ENCODE peak calls at places on chromosomes 12 and 14, in ten cellular contexts. U is AG09309, R is lower leg skin, G is mammary epithelial cell, Z is AG10803, K is nephron progenitor cell, J is MCF 10A, D is GM13976, Y is ascending aorta, B is dorsolateral prefrontal cortex. V is an unnamed sample.

GRCh38 chr12:76533331-76533730 is 26.2 kb downstream of the OSBPL8 start:
- DNase-seq in R (no peak), U (no peak), Y (no peak), G (no peak), Z (no peak), B (no peak), J (no peak), D (no peak), K (no peak), V (no peak)

GRCh38 chr12:47218191-47218654 is 138.5 kb upstream of the AMIGO2 start:
- DNase-seq in Y (no peak), D (no peak), U (no peak), B (no peak), K (no peak), Z (no peak), G (peak), R (no peak), J (no peak), V (no peak)

GRCh38 chr12:6554168-6554989 is 1.5 kb downstream of the IFFO1 start:
- DNase-seq in B (peak), D (peak), Y (peak), K (peak), R (no peak), Z (peak), U (no peak), J (peak), G (no peak), V (no peak)

GRCh38 chr12:122137681-122138080 is 36.3 kb downstream of the IL31 start:
- DNase-seq in R (no peak), D (no peak), U (no peak), B (no peak), K (peak), G (peak), Y (no peak), J (no peak), Z (no peak), V (no peak)

GRCh38 chr12:14643247-14643646 is 53.2 kb downstream of the GUCY2C start:
- DNase-seq in D (no peak), R (no peak), G (no peak), Y (no peak), K (no peak), J (no peak), Z (no peak), B (no peak), U (no peak), V (no peak)

GRCh38 chr14:97413991-97414717 is 617.0 kb downstream of the VRK1 start:
- DNase-seq in R (peak), J (no peak), Y (no peak), D (no peak), G (no peak), K (no peak), B (no peak), U (no peak), Z (no peak), V (no peak)

GRCh38 chr14:51534623-51535022 is 117.1 kb upstream of the FRMD6 start:
- DNase-seq in G (peak), K (no peak), Z (no peak), Y (no peak), U (no peak), D (no peak), R (no peak), B (no peak), J (peak), V (no peak)

GRCh38 chr12:59444932-59445331 is 150.9 kb upstream of the SLC16A7 start:
- DNase-seq in G (peak), K (no peak), J (peak), Y (no peak), R (no peak), B (no peak), D (no peak), U (no peak), Z (peak), V (no peak)

GRCh38 chr12:97038859-97039258 is 131.8 kb downstream of the NEDD1 start:
- DNase-seq in Z (no peak), U (no peak), J (peak), R (no peak), D (no peak), Y (no peak), G (no peak), B (no peak), K (no peak), V (peak)

GRCh38 chr12:107558816-107559382 is 126.7 kb upstream of the PWP1 start:
- DNase-seq in G (no peak), K (no peak), Y (peak), U (no peak), R (peak), D (no peak), Z (no peak), J (no peak), B (no peak), V (no peak)

GRCh38 chr14:69963966-69964365 is 84.8 kb downstream of the SMOC1 start:
- DNase-seq in J (no peak), Z (no peak), D (no peak), U (no peak), G (no peak), R (peak), K (no peak), Y (no peak), B (peak), V (no peak)

GRCh38 chr12:28930704-28931103 is 218.4 kb upstream of the FAR2 start:
- DNase-seq in Z (no peak), G (no peak), J (no peak), R (no peak), Y (no peak), U (no peak), K (no peak), B (no peak), D (no peak), V (no peak)

GRCh38 chr12:66032739-66033138 is 97.8 kb downstream of the LLPH start:
- DNase-seq in Z (no peak), J (no peak), B (no peak), D (no peak), R (no peak), K (no peak), G (no peak), U (no peak), Y (no peak), V (no peak)

GRCh38 chr12:66030217-66030781 is 100.3 kb downstream of the LLPH start:
- DNase-seq in G (no peak), K (no peak), Z (no peak), R (no peak), B (no peak), Y (no peak), D (no peak), U (no peak), J (no peak), V (no peak)

GRCh38 chr12:66036317-66036716 is 94.2 kb downstream of the LLPH start:
- DNase-seq in G (peak), B (no peak), K (no peak), D (no peak), R (no peak), U (peak), Z (peak), Y (peak), J (peak), V (peak)

GRCh38 chr12:66035289-66035961 is 95.1 kb downstream of the LLPH start:
- DNase-seq in U (no peak), D (no peak), K (no peak), Y (no peak), J (peak), G (peak), Z (peak), B (no peak), R (no peak), V (no peak)
- TF ChIP-seq CTCF in U (peak), D (no peak), K (no peak), Y (peak), J (peak), G (peak), Z (peak), B (peak), R (no peak), V (peak)

DNA sequence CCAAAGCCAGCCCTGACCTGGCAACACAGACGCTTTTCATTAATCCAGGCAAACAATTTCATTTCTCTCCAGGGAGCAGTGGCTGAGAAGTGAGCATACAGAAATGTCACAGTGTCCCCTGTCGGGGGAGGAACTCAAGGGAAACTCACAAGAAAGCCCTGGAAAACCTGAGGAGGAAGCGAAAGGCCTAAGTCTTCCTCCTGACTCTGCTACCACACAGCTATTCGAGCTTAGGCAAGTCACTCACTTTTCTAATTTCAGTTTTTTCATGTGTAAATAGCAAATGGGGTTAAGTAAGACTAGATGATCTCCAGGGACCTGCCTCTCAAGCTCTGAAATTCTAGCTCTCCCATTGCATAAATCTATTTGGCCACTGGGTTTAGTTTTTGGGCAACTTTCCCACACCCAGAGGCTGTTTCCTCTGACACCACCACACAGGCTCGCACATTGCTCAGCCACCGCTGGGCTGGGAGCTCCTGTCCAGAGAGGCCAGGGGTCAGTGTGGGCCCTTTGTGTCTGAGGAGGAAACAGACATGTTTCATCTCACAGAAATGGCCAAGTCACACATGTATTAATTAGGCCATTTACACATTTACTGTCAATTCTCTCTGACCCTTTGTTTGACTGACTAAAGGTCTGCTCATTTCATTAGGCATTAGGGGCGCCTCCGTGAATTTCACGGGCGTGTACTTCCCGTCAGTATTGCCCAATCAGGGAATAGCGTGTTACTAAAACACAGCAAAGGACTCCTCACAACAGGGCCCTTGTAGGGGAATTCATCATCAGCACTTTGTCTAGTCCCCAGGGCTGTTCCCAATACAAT is 9.8 kb upstream of the PNMA1 start:
- DNase-seq in Z (peak), J (peak), G (peak), B (peak), D (no peak), U (peak), K (no peak), Y (peak), R (peak), V (no peak)
- TF ChIP-seq CTCF in Z (peak), J (peak), G (no peak), B (no peak), D (no peak), U (peak), K (no peak), Y (peak), R (no peak), V (no peak)

GRCh38 chr12:33628087-33628486 is 188.5 kb upstream of the SYT10 start:
- DNase-seq in D (no peak), G (peak), Y (no peak), U (no peak), R (no peak), B (no peak), Z (no peak), J (peak), K (no peak), V (no peak)
- TF ChIP-seq CTCF in D (no peak), G (peak), Y (no peak), U (no peak), R (no peak), B (no peak), Z (no peak), J (no peak), K (no peak), V (no peak)

DNA sequence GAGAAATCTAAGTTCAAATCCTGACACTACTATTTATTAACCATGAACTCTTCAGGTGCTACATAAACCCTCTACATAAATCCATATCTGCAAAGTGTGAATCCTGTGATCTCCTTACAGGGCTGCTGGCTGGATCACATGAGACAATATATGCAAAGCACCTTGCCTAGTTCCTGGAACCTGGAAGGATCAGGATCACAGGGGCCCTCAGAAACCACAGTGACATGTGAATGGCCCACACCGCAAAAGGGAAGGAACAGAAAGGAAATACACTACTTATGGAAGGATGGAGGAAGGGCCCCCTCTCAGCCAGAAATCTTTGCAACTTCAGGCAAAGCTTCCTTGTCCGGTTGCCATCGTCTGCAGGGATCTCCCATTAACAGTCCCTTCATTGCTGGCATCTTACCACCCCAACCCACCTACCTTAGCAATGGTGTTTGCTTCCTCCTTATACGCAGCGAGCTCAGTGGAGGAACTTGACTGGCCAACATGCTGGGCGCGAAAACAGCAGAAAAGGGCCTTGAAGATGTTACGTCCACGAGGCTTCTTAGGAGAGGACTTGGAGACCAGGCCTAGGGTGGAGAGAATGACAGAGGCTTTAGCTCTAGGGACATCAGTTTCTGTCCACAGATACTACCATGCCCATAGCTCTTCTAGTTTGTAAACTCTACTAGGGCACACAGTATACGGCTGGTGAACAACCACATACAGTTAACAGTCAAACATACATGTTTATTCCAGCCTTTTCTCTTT is 10.7 kb upstream of the AVIL start:
- DNase-seq in B (no peak), Y (no peak), K (no peak), J (no peak), R (no peak), U (no peak), G (no peak), Z (no peak), D (no peak), V (no peak)
- TF ChIP-seq CTCF in B (no peak), Y (no peak), K (no peak), J (no peak), R (no peak), U (no peak), G (no peak), Z (no peak), D (no peak), V (no peak)

GRCh38 chr12:54146506-54147145 is 42.2 kb downstream of the SMUG1 start:
- DNase-seq in Z (no peak), U (no peak), R (no peak), K (peak), B (no peak), D (no peak), G (no peak), J (no peak), Y (no peak), V (no peak)

GRCh38 chr12:54147606-54148005 is 41.2 kb downstream of the SMUG1 start:
- DNase-seq in D (no peak), R (no peak), Z (no peak), G (no peak), Y (no peak), J (no peak), U (no peak), K (no peak), B (no peak), V (no peak)

GRCh38 chr12:54148560-54149439 is 40.0 kb downstream of the SMUG1 start:
- DNase-seq in B (no peak), Y (peak), D (no peak), J (no peak), K (peak), Z (no peak), U (no peak), R (no peak), G (no peak), V (no peak)

GRCh38 chr12:54145844-54146243 is 42.9 kb downstream of the SMUG1 start:
- DNase-seq in J (no peak), Z (no peak), G (no peak), Y (no peak), K (no peak), R (no peak), U (no peak), D (no peak), B (no peak), V (no peak)

DNA sequence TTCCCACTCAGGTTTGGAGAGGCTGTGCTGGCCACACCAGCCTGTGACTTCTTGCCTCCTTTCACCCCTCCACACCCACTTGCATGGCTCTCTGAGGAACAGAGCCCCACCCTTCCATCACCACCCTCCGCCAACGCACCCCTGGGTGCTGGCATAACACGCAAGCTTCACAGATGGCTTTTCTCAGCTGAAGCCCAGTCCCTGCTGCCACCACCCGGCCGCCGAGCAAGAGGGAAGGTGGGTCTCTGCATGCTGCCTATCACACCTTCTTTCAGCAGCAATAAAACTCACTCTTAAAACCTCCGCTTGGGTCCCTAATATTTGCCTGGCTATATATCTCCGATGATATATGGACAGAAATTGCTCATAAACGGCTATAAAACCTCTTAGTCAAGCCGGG is 41.6 kb downstream of the SMUG1 start:
- DNase-seq in U (no peak), R (no peak), B (peak), Z (peak), D (no peak), K (no peak), Y (peak), G (no peak), J (no peak), V (no peak)
- TF ChIP-seq CTCF in U (no peak), R (no peak), B (no peak), Z (peak), D (no peak), K (no peak), Y (peak), G (no peak), J (no peak), V (no peak)

DNA sequence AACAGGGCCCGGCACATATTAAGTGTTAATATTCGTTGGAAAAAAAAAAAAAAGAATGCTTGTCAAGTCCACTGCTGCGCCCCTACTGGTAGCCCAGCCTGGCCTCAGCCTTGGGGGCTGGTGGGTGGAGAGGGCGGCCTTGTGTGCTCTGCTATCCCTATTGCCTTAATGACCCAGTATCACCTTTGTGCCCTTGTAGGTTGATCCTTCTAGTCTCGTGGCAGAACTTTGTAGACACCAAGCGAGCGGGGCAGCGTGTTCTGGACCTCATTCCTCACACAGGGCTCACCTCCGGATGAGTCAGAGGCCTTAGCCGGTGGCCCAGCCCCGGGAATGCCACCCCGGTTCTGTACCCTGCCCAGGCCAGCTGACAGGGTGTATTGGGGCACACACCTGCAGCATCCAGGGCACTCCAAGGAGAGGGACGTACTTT is 1.8 kb upstream of the RCOR1 start:
- DNase-seq in J (peak), R (no peak), Z (no peak), K (peak), U (no peak), Y (no peak), D (no peak), B (no peak), G (peak), V (no peak)
- TF ChIP-seq CTCF in J (peak), R (no peak), Z (peak), K (peak), U (peak), Y (peak), D (peak), B (peak), G (peak), V (peak)

GRCh38 chr12:101570022-101570421 is 24.7 kb upstream of the MYBPC1 start:
- DNase-seq in Z (peak), Y (no peak), R (no peak), D (no peak), B (no peak), U (peak), K (no peak), J (peak), G (peak), V (no peak)
- TF ChIP-seq CTCF in Z (peak), Y (peak), R (no peak), D (peak), B (peak), U (peak), K (peak), J (peak), G (peak), V (peak)

GRCh38 chr12:48965447-48965846 is 6.1 kb downstream of the WNT10B start:
- DNase-seq in J (no peak), U (no peak), Y (no peak), K (no peak), D (no peak), Z (peak), R (no peak), G (no peak), B (no peak), V (no peak)
- TF ChIP-seq CTCF in J (peak), U (peak), Y (peak), K (no peak), D (no peak), Z (peak), R (no peak), G (peak), B (no peak), V (peak)

GRCh38 chr12:132141976-132142678 is 2.0 kb downstream of the DDX51 start:
- DNase-seq in U (no peak), Z (no peak), G (no peak), K (no peak), B (no peak), R (peak), Y (no peak), J (no peak), D (no peak), V (no peak)

GRCh38 chr12:132142679-132143327 is 1.3 kb downstream of the DDX51 start:
- DNase-seq in G (no peak), Y (no peak), K (no peak), U (no peak), J (no peak), D (no peak), R (peak), B (no peak), Z (no peak), V (no peak)

GRCh38 chr12:132139912-132140311 is 4.2 kb downstream of the DDX51 start:
- DNase-seq in K (no peak), Y (peak), U (no peak), J (no peak), R (peak), Z (no peak), G (no peak), D (no peak), B (no peak), V (no peak)

GRCh38 chr12:132140501-132140900 is 3.6 kb downstream of the DDX51 start:
- DNase-seq in J (no peak), B (no peak), Z (no peak), R (no peak), Y (no peak), U (no peak), D (no peak), K (no peak), G (no peak), V (no peak)

GRCh38 chr12:132140918-132141841 is 2.9 kb downstream of the DDX51 start:
- DNase-seq in D (no peak), Z (no peak), B (no peak), K (no peak), U (no peak), Y (no peak), G (no peak), J (no peak), R (peak), V (no peak)
- TF ChIP-seq CTCF in D (no peak), Z (no peak), B (no peak), K (no peak), U (no peak), Y (no peak), G (no peak), J (no peak), R (no peak), V (no peak)